ENCODE peak calls at places on chromosomes 1 and 21, in seven cellular contexts. Y, Z, A, O, X, S and E are unnamed samples.
A peak's percentile ranks its signal among the peaks of the same experiment; 100 is the strongest.

GRCh38 chr21:24225432-24225831 is 1381.8 kb downstream of the MRPL39 start:
- DNase-seq in S (no peak), O (no peak), A (no peak), Z (no peak), X (no peak), Y (no peak), E (no peak)

GRCh38 chr1:42319128-42319851 is 15.7 kb downstream of the FOXJ3 start:
- DNase-seq in O (no peak), A (no peak), X (peak; percentile 43), Z (no peak), Y (no peak), S (no peak), E (no peak)

GRCh38 chr1:223331301-223331700 is 32.7 kb downstream of the SUSD4 start:
- DNase-seq in S (no peak), A (no peak), Z (no peak), X (no peak), O (no peak), Y (no peak), E (no peak)

GRCh38 chr1:40385437-40386310 is 12.1 kb downstream of the SMAP2 start:
- DNase-seq in O (no peak), A (no peak), X (peak; percentile 11), S (peak; percentile 98), Y (no peak), Z (no peak), E (no peak)

GRCh38 chr1:154166207-154166606 is 11.3 kb upstream of the NUP210L start:
- DNase-seq in X (no peak), A (no peak), Z (no peak), S (no peak), Y (no peak), O (no peak), E (no peak)

GRCh38 chr1:53482441-53483153 is 23.4 kb downstream of the DMRTB1 start:
- DNase-seq in A (no peak), O (no peak), X (no peak), S (no peak), Y (no peak), Z (no peak), E (no peak)

GRCh38 chr1:12616709-12617373 is 1.2 kb downstream of the DHRS3 start:
- DNase-seq in X (no peak), A (no peak), S (no peak), Y (no peak), Z (no peak), O (peak; percentile 42), E (no peak)

GRCh38 chr1:161723459-161724149 is 2.3 kb downstream of the FCRLB start:
- DNase-seq in S (no peak), A (no peak), Y (no peak), Z (no peak), O (no peak), X (no peak), E (no peak)

GRCh38 chr1:214124281-214124805 is 136.6 kb downstream of the PROX1 start:
- DNase-seq in A (no peak), Z (no peak), X (peak; percentile 83), O (no peak), S (no peak), Y (no peak), E (no peak)

GRCh38 chr1:206655471-206655882 is 20.1 kb downstream of the DYRK3 start:
- DNase-seq in Z (no peak), Y (no peak), O (no peak), A (no peak), X (peak; percentile 30), S (no peak), E (no peak)

GRCh38 chr21:45544449-45545235 is 2.4 kb upstream of the SLC19A1 start:
- DNase-seq in X (no peak), O (no peak), Y (no peak), S (no peak), Z (peak; percentile 35), A (no peak), E (no peak)

GRCh38 chr1:183093821-183094287 is 70.6 kb downstream of the LAMC1 start:
- DNase-seq in Y (no peak), A (peak; percentile 24), S (no peak), X (no peak), O (no peak), Z (no peak), E (no peak)

GRCh38 chr1:200916152-200916551 is 21.5 kb downstream of the INAVA start:
- DNase-seq in O (peak; percentile 66), A (no peak), Z (peak; percentile 91), S (no peak), Y (no peak), X (no peak), E (no peak)

GRCh38 chr1:73359001-73359400 is 839.0 kb downstream of the LRRIQ3 start:
- DNase-seq in A (no peak), Z (no peak), O (no peak), S (no peak), X (no peak), Y (no peak), E (peak; percentile 2)

GRCh38 chr1:174247472-174247871 is 88.2 kb downstream of the RABGAP1L start:
- DNase-seq in S (no peak), A (no peak), O (no peak), Z (no peak), Y (no peak), X (no peak), E (no peak)

GRCh38 chr21:39265603-39266002 is 47.8 kb downstream of the BRWD1 start:
- DNase-seq in A (no peak), X (no peak), Z (no peak), O (no peak), S (no peak), Y (no peak), E (no peak)

GRCh38 chr1:221712198-221712684 is 29.6 kb downstream of the DUSP10 start:
- DNase-seq in X (no peak), O (peak; percentile 32), Z (no peak), A (no peak), S (no peak), Y (no peak), E (no peak)

GRCh38 chr21:43739648-43740435 is 20.9 kb downstream of the PDXK start:
- DNase-seq in A (no peak), S (no peak), Z (peak; percentile 70), O (peak; percentile 54), Y (no peak), X (no peak), E (no peak)

GRCh38 chr1:199297174-199297573 is 658.3 kb downstream of the PTPRC start:
- DNase-seq in X (no peak), Z (no peak), A (no peak), O (no peak), S (no peak), Y (no peak), E (no peak)

GRCh38 chr21:44897326-44898010 is 23.2 kb downstream of the ITGB2 start:
- DNase-seq in O (peak; percentile 55), Y (no peak), S (no peak), X (no peak), A (no peak), Z (no peak), E (no peak)

GRCh38 chr1:89900791-89901708 is 80.2 kb downstream of the LRRC8D start:
- DNase-seq in Y (no peak), O (no peak), X (no peak), S (no peak), Z (no peak), A (no peak), E (no peak)

GRCh38 chr21:34130598-34130985 is 57.2 kb downstream of the MRPS6 start:
- DNase-seq in S (no peak), O (no peak), Z (no peak), X (no peak), Y (no peak), A (no peak), E (no peak)

GRCh38 chr21:34129039-34129891 is 55.9 kb downstream of the MRPS6 start:
- DNase-seq in O (no peak), Y (no peak), S (no peak), Z (peak; percentile 50), X (peak; percentile 79), A (no peak), E (peak; percentile 32)

GRCh38 chr21:34128124-34128523 is 54.7 kb downstream of the MRPS6 start:
- DNase-seq in X (no peak), O (no peak), Z (no peak), A (no peak), Y (no peak), S (no peak), E (no peak)

GRCh38 chr21:34129971-34130597 is 56.7 kb downstream of the MRPS6 start:
- DNase-seq in Y (peak; percentile 18), A (no peak), O (no peak), S (no peak), Z (peak; percentile 55), X (no peak), E (no peak)

DNA sequence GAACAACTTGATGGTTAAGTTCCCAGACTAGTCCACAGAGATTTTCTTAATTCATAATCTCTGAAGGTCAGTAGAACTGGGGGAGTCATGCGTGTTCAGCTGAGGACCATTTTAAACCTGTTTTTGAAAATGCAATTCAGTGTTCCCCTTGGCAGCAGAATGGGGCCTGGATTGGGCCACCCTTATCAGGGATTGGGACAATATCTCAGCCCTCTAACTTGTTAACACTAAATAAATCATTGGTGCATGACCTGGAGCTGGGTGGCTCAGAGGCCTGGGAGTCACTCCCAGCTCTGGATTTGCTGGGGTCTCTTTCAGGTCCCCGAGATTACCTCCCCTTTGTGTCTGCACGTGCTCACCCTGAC is 55.3 kb downstream of the MRPS6 start:
- DNase-seq in Y (no peak), X (no peak), Z (no peak), A (no peak), S (no peak), O (no peak), E (no peak)
- H3K9ac ChIP-seq in Y (no peak overlapping the region), X (no peak overlapping the region), Z (no peak overlapping the region), A (no peak overlapping the region), S (no peak overlapping the region), O (peak overlapping the region; percentile 26), E (no peak overlapping the region)

GRCh38 chr1:65527672-65528071 is 107.2 kb downstream of the LEPR start:
- DNase-seq in S (no peak), O (no peak), X (no peak), Z (no peak), Y (no peak), A (no peak), E (peak; percentile 70)
- TF ChIP-seq EZH2 in S (no peak), O (no peak), X (no peak), Z (no peak), Y (no peak), A (no peak), E (no peak)

GRCh38 chr1:84505167-84506001 is 802 bp upstream of the SPATA1 start:
- DNase-seq in O (peak; percentile 71), Z (no peak), A (no peak), X (peak; percentile 77), Y (peak; percentile 81), S (no peak), E (no peak)
- TF ChIP-seq POLR2AphosphoS5 in O (no peak), Z (no peak), A (peak; percentile 2), X (no peak), Y (peak; percentile 63), S (no peak), E (no peak)

GRCh38 chr1:1420654-1421134 is 382 bp downstream of the ANKRD65 start:
- DNase-seq in S (no peak), Z (no peak), Y (no peak), A (no peak), O (no peak), X (no peak), E (no peak)

GRCh38 chr1:1419812-1420653 is 1.0 kb downstream of the ANKRD65 start:
- DNase-seq in Z (no peak), O (no peak), A (no peak), X (no peak), S (no peak), Y (no peak), E (no peak)

GRCh38 chr1:1418464-1419362 is 2.4 kb downstream of the ANKRD65 start:
- DNase-seq in A (no peak), X (no peak), O (no peak), Z (no peak), Y (no peak), S (no peak), E (no peak)

GRCh38 chr1:1421147-1421906 is at the start of gene ANKRD65:
- DNase-seq in O (no peak), Z (peak; percentile 44), S (no peak), A (no peak), Y (peak; percentile 74), X (no peak), E (no peak)

GRCh38 chr1:1419363-1419811 is 1.7 kb downstream of the ANKRD65 start:
- DNase-seq in Z (no peak), S (no peak), O (no peak), Y (no peak), A (no peak), X (no peak), E (no peak)
- H3K9ac ChIP-seq in Z (no peak overlapping the region), S (no peak overlapping the region), O (peak overlapping the region; percentile 39), Y (peak overlapping the region; percentile 67), A (no peak overlapping the region), X (no peak overlapping the region), E (no peak overlapping the region)